ENCODE peak calls at places on chromosomes 6 and 20, in four cellular contexts. One of them, this sample, is unnamed.

GRCh38 chr20:31542963-31543362 is 28.7 kb downstream of the HM13 start:
- DNase-seq in GM12878: no peak
- DNase-seq in K562: no peak
- DNase-seq in A549: no peak
- DNase-seq in this sample: no peak

GRCh38 chr6:392441-393390 is 1.2 kb downstream of the IRF4 start:
- DNase-seq in GM12878: no peak
- DNase-seq in K562: no peak
- DNase-seq in A549: no peak
- DNase-seq in this sample: no peak

GRCh38 chr20:3753098-3753497 is 14.5 kb downstream of the ADISSP start:
- DNase-seq in GM12878: no peak
- DNase-seq in K562: peak
- DNase-seq in A549: peak
- DNase-seq in this sample: peak

GRCh38 chr20:61927193-61927825 is 138.4 kb downstream of the TAF4 start:
- DNase-seq in GM12878: no peak
- DNase-seq in K562: no peak
- DNase-seq in A549: no peak
- DNase-seq in this sample: no peak

GRCh38 chr6:84685983-84686584 is 78.3 kb downstream of the TBX18 start:
- DNase-seq in GM12878: no peak
- DNase-seq in K562: peak
- DNase-seq in A549: peak
- DNase-seq in this sample: peak

GRCh38 chr20:17468073-17468840 is 62.9 kb downstream of the BFSP1 start:
- DNase-seq in GM12878: no peak
- DNase-seq in K562: no peak
- DNase-seq in A549: no peak
- DNase-seq in this sample: no peak

GRCh38 chr6:127855542-127856159 is 45.2 kb downstream of the THEMIS start:
- DNase-seq in GM12878: no peak
- DNase-seq in K562: no peak
- DNase-seq in A549: no peak
- DNase-seq in this sample: peak

GRCh38 chr6:78487401-78487800 is 379.9 kb upstream of the IRAK1BP1 start:
- DNase-seq in GM12878: no peak
- DNase-seq in K562: no peak
- DNase-seq in A549: no peak
- DNase-seq in this sample: peak

GRCh38 chr20:6956056-6956455 is 188.6 kb downstream of the BMP2 start:
- DNase-seq in GM12878: no peak
- DNase-seq in K562: no peak
- DNase-seq in A549: no peak
- DNase-seq in this sample: no peak

GRCh38 chr6:87697581-87698552 is 4.2 kb downstream of the AKIRIN2 start:
- DNase-seq in GM12878: no peak
- DNase-seq in K562: peak
- DNase-seq in A549: no peak
- DNase-seq in this sample: peak

GRCh38 chr6:136571065-136571464 is 20.8 kb upstream of the MAP7 start:
- DNase-seq in GM12878: no peak
- DNase-seq in K562: no peak
- DNase-seq in A549: no peak
- DNase-seq in this sample: no peak

GRCh38 chr20:53750827-53751393 is 157.3 kb upstream of the ZNF217 start:
- DNase-seq in GM12878: peak
- DNase-seq in K562: peak
- DNase-seq in A549: no peak
- DNase-seq in this sample: peak

GRCh38 chr6:91045152-91045551 is 458.3 kb upstream of the MAP3K7 start:
- DNase-seq in GM12878: no peak
- DNase-seq in K562: peak
- DNase-seq in A549: no peak
- DNase-seq in this sample: no peak

GRCh38 chr20:4769328-4769727 is 47.6 kb downstream of the PRND start:
- DNase-seq in GM12878: no peak
- DNase-seq in K562: no peak
- DNase-seq in A549: no peak
- DNase-seq in this sample: no peak

GRCh38 chr6:8014947-8015346 is 49.2 kb downstream of the BLOC1S5 start:
- DNase-seq in GM12878: no peak
- DNase-seq in K562: no peak
- DNase-seq in A549: no peak
- DNase-seq in this sample: peak

GRCh38 chr6:40268166-40268958 is 318.8 kb downstream of the LRFN2 start:
- DNase-seq in GM12878: no peak
- DNase-seq in K562: no peak
- DNase-seq in A549: no peak
- DNase-seq in this sample: no peak

GRCh38 chr6:47908271-47908670 is 126.4 kb downstream of the OPN5 start:
- DNase-seq in GM12878: no peak
- DNase-seq in K562: no peak
- DNase-seq in A549: no peak
- DNase-seq in this sample: no peak

GRCh38 chr6:69816569-69816968 is 19.8 kb upstream of the LMBRD1 start:
- DNase-seq in GM12878: no peak
- DNase-seq in K562: no peak
- DNase-seq in A549: no peak
- DNase-seq in this sample: no peak

GRCh38 chr20:32013326-32013725 is 3.1 kb downstream of the CCM2L start:
- DNase-seq in GM12878: no peak
- DNase-seq in K562: no peak
- DNase-seq in A549: no peak
- DNase-seq in this sample: no peak

GRCh38 chr6:151842816-151843215 is 35.3 kb downstream of the ESR1 start:
- DNase-seq in GM12878: no peak
- DNase-seq in K562: no peak
- DNase-seq in A549: no peak
- DNase-seq in this sample: no peak

GRCh38 chr6:127162808-127163207 is 44.3 kb downstream of the RSPO3 start:
- DNase-seq in GM12878: no peak
- DNase-seq in K562: no peak
- DNase-seq in A549: no peak
- DNase-seq in this sample: no peak

GRCh38 chr6:105389543-105389942 is 13.3 kb downstream of the PREP start:
- DNase-seq in GM12878: no peak
- DNase-seq in K562: no peak
- DNase-seq in A549: no peak
- DNase-seq in this sample: no peak

GRCh38 chr6:52507557-52508260 is 69.2 kb downstream of the TRAM2 start:
- DNase-seq in GM12878: no peak
- DNase-seq in K562: peak
- DNase-seq in A549: no peak
- DNase-seq in this sample: peak

GRCh38 chr6:127136786-127137185 is 18.3 kb downstream of the RSPO3 start:
- DNase-seq in GM12878: no peak
- DNase-seq in K562: no peak
- DNase-seq in A549: no peak
- DNase-seq in this sample: no peak

GRCh38 chr20:17427646-17428045 is 103.5 kb downstream of the BFSP1 start:
- DNase-seq in GM12878: no peak
- DNase-seq in K562: no peak
- DNase-seq in A549: no peak
- DNase-seq in this sample: no peak

GRCh38 chr6:73290435-73290834 is 27.4 kb upstream of the KHDC1 start:
- DNase-seq in GM12878: no peak
- DNase-seq in K562: no peak
- DNase-seq in A549: no peak
- DNase-seq in this sample: peak

GRCh38 chr6:125307150-125307838 is 5.5 kb upstream of the HDDC2 start:
- DNase-seq in GM12878: no peak
- DNase-seq in K562: peak
- DNase-seq in A549: no peak
- DNase-seq in this sample: peak

GRCh38 chr6:50264995-50265571 is 215.4 kb upstream of the DEFB112 start:
- DNase-seq in GM12878: no peak
- DNase-seq in K562: peak
- DNase-seq in A549: no peak
- DNase-seq in this sample: no peak

GRCh38 chr6:160147146-160147536 is 25.5 kb downstream of the SLC22A1 start:
- DNase-seq in GM12878: no peak
- DNase-seq in K562: no peak
- DNase-seq in A549: no peak
- DNase-seq in this sample: no peak

GRCh38 chr6:165630544-165630953 is 32.5 kb downstream of the PDE10A start:
- DNase-seq in GM12878: no peak
- DNase-seq in K562: no peak
- DNase-seq in A549: no peak
- DNase-seq in this sample: peak

GRCh38 chr6:40394381-40394780 is 192.8 kb downstream of the LRFN2 start:
- DNase-seq in GM12878: no peak
- DNase-seq in K562: no peak
- DNase-seq in A549: no peak
- DNase-seq in this sample: no peak

GRCh38 chr6:14016930-14017625 is 92.3 kb downstream of the RNF182 start:
- DNase-seq in GM12878: no peak
- DNase-seq in K562: no peak
- DNase-seq in A549: no peak
- DNase-seq in this sample: peak

GRCh38 chr6:4732691-4733315 is 43.4 kb upstream of the CDYL start:
- DNase-seq in GM12878: no peak
- DNase-seq in K562: peak
- DNase-seq in A549: peak
- DNase-seq in this sample: peak

GRCh38 chr6:1613631-1614447 is 4.1 kb downstream of the FOXC1 start:
- DNase-seq in GM12878: no peak
- DNase-seq in K562: no peak
- DNase-seq in A549: no peak
- DNase-seq in this sample: peak

GRCh38 chr20:53938739-53939138 is 131.7 kb downstream of the BCAS1 start:
- DNase-seq in GM12878: no peak
- DNase-seq in K562: no peak
- DNase-seq in A549: no peak
- DNase-seq in this sample: no peak

GRCh38 chr6:163984446-163984936 is 570.0 kb downstream of the QKI start:
- DNase-seq in GM12878: peak
- DNase-seq in K562: no peak
- DNase-seq in A549: no peak
- DNase-seq in this sample: no peak

GRCh38 chr6:77015350-77015749 is 447.9 kb downstream of the HTR1B start:
- DNase-seq in GM12878: no peak
- DNase-seq in K562: no peak
- DNase-seq in A549: no peak
- DNase-seq in this sample: peak

GRCh38 chr6:139364302-139364981 is 10.0 kb downstream of the CITED2 start:
- DNase-seq in GM12878: peak
- DNase-seq in K562: peak
- DNase-seq in A549: peak
- DNase-seq in this sample: peak

GRCh38 chr6:143575440-143575839 is 63.9 kb upstream of the FUCA2 start:
- DNase-seq in GM12878: peak
- DNase-seq in K562: peak
- DNase-seq in A549: peak
- DNase-seq in this sample: peak
- TF ChIP-seq ELK1 in GM12878: no peak
- TF ChIP-seq ELK1 in K562: no peak
- TF ChIP-seq ELK1 in A549: no peak
- TF ChIP-seq ELK1 in this sample: no peak

GRCh38 chr6:157099912-157100593 is 223.3 kb downstream of the TMEM242 start:
- DNase-seq in GM12878: peak
- DNase-seq in K562: peak
- DNase-seq in A549: no peak
- DNase-seq in this sample: no peak
- TF ChIP-seq RCOR1 in GM12878: peak
- TF ChIP-seq RCOR1 in K562: no peak
- TF ChIP-seq RCOR1 in A549: no peak
- TF ChIP-seq RCOR1 in this sample: no peak

GRCh38 chr6:74409447-74409846 is 713.4 kb downstream of the CD109 start:
- DNase-seq in GM12878: no peak
- DNase-seq in K562: no peak
- DNase-seq in A549: peak
- DNase-seq in this sample: peak
- TF ChIP-seq ELK1 in GM12878: no peak
- TF ChIP-seq ELK1 in K562: no peak
- TF ChIP-seq ELK1 in A549: no peak
- TF ChIP-seq ELK1 in this sample: no peak

GRCh38 chr20:39661833-39662232 is 699.7 kb downstream of the DHX35 start:
- DNase-seq in GM12878: no peak
- DNase-seq in K562: no peak
- DNase-seq in A549: no peak
- DNase-seq in this sample: no peak

GRCh38 chr20:39659010-39659409 is 696.9 kb downstream of the DHX35 start:
- DNase-seq in GM12878: no peak
- DNase-seq in K562: no peak
- DNase-seq in A549: no peak
- DNase-seq in this sample: no peak

GRCh38 chr20:39660251-39660650 is 698.1 kb downstream of the DHX35 start:
- DNase-seq in GM12878: no peak
- DNase-seq in K562: no peak
- DNase-seq in A549: no peak
- DNase-seq in this sample: no peak

DNA sequence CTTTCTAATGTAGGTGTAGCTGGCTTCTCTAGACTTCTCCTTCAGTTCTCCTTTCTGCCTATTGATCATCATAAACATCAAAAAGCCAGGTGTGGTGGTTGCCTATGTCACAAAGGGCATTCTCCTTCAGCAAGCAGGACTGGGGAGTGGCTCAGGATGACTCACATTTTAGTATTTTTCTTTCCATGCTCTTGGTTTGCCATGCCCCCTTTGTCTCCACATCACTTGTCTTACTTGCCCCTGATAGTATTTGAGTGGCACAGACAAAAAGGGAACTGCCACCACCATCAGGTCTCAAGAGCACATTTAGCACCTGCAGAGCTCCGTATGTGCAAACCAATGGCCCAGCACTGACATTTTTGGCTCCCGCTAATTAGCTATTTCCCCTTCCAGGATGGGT is 698.8 kb downstream of the DHX35 start:
- DNase-seq in GM12878: no peak
- DNase-seq in K562: no peak
- DNase-seq in A549: no peak
- DNase-seq in this sample: no peak
- TF ChIP-seq RCOR1 in GM12878: no peak
- TF ChIP-seq RCOR1 in K562: no peak
- TF ChIP-seq RCOR1 in A549: no peak
- TF ChIP-seq RCOR1 in this sample: no peak